ENCODE peak calls at places on chromosomes 2 and 18, in six cellular contexts. One of them, this sample, is unnamed.

GRCh38 chr2:42969231-42970150 is 177.1 kb upstream of the HAAO start:
- DNase-seq in gastrocnemius medialis: no peak
- DNase-seq in body of pancreas: no peak
- DNase-seq in Peyer's patch: no peak
- DNase-seq in ovary: peak; percentile 36
- DNase-seq in IMR-90: peak; percentile 92
- DNase-seq in this sample: peak; percentile 85

GRCh38 chr2:239064891-239065290 is 217.0 kb downstream of the TWIST2 start:
- DNase-seq in gastrocnemius medialis: no peak
- DNase-seq in body of pancreas: no peak
- DNase-seq in Peyer's patch: no peak
- DNase-seq in ovary: no peak
- DNase-seq in IMR-90: no peak
- DNase-seq in this sample: no peak

GRCh38 chr18:61502472-61502871 is 169.2 kb downstream of the CDH20 start:
- DNase-seq in gastrocnemius medialis: no peak
- DNase-seq in body of pancreas: peak; percentile 21
- DNase-seq in Peyer's patch: no peak
- DNase-seq in ovary: peak; percentile 16
- DNase-seq in IMR-90: peak; percentile 61
- DNase-seq in this sample: peak; percentile 15

GRCh38 chr2:182379235-182379634 is 47.6 kb downstream of the PDE1A start:
- DNase-seq in gastrocnemius medialis: no peak
- DNase-seq in body of pancreas: no peak
- DNase-seq in Peyer's patch: no peak
- DNase-seq in ovary: no peak
- DNase-seq in IMR-90: peak; percentile 67
- DNase-seq in this sample: no peak

GRCh38 chr18:57630759-57631660 is 9.4 kb upstream of the NARS1 start:
- DNase-seq in gastrocnemius medialis: no peak
- DNase-seq in body of pancreas: no peak
- DNase-seq in Peyer's patch: no peak
- DNase-seq in ovary: no peak
- DNase-seq in IMR-90: no peak
- DNase-seq in this sample: no peak

GRCh38 chr2:107808986-107809385 is 17.7 kb upstream of the RGPD4 start:
- DNase-seq in gastrocnemius medialis: no peak
- DNase-seq in body of pancreas: peak; percentile 17
- DNase-seq in Peyer's patch: no peak
- DNase-seq in ovary: no peak
- DNase-seq in IMR-90: no peak
- DNase-seq in this sample: no peak

GRCh38 chr2:54560146-54560881 is 104.2 kb downstream of the SPTBN1 start:
- DNase-seq in gastrocnemius medialis: no peak
- DNase-seq in body of pancreas: peak; percentile 47
- DNase-seq in Peyer's patch: no peak
- DNase-seq in ovary: peak; percentile 50
- DNase-seq in IMR-90: peak; percentile 59
- DNase-seq in this sample: peak; percentile 62

GRCh38 chr2:200382883-200383282 is 76.4 kb downstream of the SPATS2L start:
- DNase-seq in gastrocnemius medialis: no peak
- DNase-seq in body of pancreas: no peak
- DNase-seq in Peyer's patch: no peak
- DNase-seq in ovary: no peak
- DNase-seq in IMR-90: no peak
- DNase-seq in this sample: no peak

GRCh38 chr2:124874226-124874625 is 849.1 kb downstream of the CNTNAP5 start:
- DNase-seq in gastrocnemius medialis: no peak
- DNase-seq in body of pancreas: no peak
- DNase-seq in Peyer's patch: no peak
- DNase-seq in ovary: no peak
- DNase-seq in IMR-90: peak; percentile 3
- DNase-seq in this sample: no peak

GRCh38 chr2:53104263-53104662 is 663.3 kb upstream of the CHAC2 start:
- DNase-seq in gastrocnemius medialis: no peak
- DNase-seq in body of pancreas: no peak
- DNase-seq in Peyer's patch: no peak
- DNase-seq in ovary: no peak
- DNase-seq in IMR-90: peak; percentile 73
- DNase-seq in this sample: peak; percentile 18

GRCh38 chr2:190407246-190407661 is 901 bp upstream of the MFSD6 start:
- DNase-seq in gastrocnemius medialis: no peak
- DNase-seq in body of pancreas: no peak
- DNase-seq in Peyer's patch: no peak
- DNase-seq in ovary: no peak
- DNase-seq in IMR-90: no peak
- DNase-seq in this sample: no peak

GRCh38 chr2:152925540-152926448 is 207.4 kb downstream of the ARL6IP6 start:
- DNase-seq in gastrocnemius medialis: no peak
- DNase-seq in body of pancreas: peak; percentile 48
- DNase-seq in Peyer's patch: peak; percentile 69
- DNase-seq in ovary: peak; percentile 53
- DNase-seq in IMR-90: no peak
- DNase-seq in this sample: peak; percentile 26

GRCh38 chr18:59690216-59691045 is 6.8 kb downstream of the CCBE1 start:
- DNase-seq in gastrocnemius medialis: no peak
- DNase-seq in body of pancreas: no peak
- DNase-seq in Peyer's patch: no peak
- DNase-seq in ovary: no peak
- DNase-seq in IMR-90: no peak
- DNase-seq in this sample: no peak

GRCh38 chr18:58525928-58526424 is 102.9 kb downstream of the ALPK2 start:
- DNase-seq in gastrocnemius medialis: no peak
- DNase-seq in body of pancreas: no peak
- DNase-seq in Peyer's patch: no peak
- DNase-seq in ovary: no peak
- DNase-seq in IMR-90: no peak
- DNase-seq in this sample: no peak

GRCh38 chr2:37570773-37571570 is 100.5 kb downstream of the CDC42EP3 start:
- DNase-seq in gastrocnemius medialis: no peak
- DNase-seq in body of pancreas: no peak
- DNase-seq in Peyer's patch: no peak
- DNase-seq in ovary: no peak
- DNase-seq in IMR-90: peak; percentile 93
- DNase-seq in this sample: no peak
- TF ChIP-seq POLR2A in gastrocnemius medialis: no peak
- TF ChIP-seq POLR2A in body of pancreas: no peak
- TF ChIP-seq POLR2A in Peyer's patch: no peak
- TF ChIP-seq POLR2A in ovary: no peak
- TF ChIP-seq POLR2A in IMR-90: no peak
- TF ChIP-seq POLR2A in this sample: no peak

DNA sequence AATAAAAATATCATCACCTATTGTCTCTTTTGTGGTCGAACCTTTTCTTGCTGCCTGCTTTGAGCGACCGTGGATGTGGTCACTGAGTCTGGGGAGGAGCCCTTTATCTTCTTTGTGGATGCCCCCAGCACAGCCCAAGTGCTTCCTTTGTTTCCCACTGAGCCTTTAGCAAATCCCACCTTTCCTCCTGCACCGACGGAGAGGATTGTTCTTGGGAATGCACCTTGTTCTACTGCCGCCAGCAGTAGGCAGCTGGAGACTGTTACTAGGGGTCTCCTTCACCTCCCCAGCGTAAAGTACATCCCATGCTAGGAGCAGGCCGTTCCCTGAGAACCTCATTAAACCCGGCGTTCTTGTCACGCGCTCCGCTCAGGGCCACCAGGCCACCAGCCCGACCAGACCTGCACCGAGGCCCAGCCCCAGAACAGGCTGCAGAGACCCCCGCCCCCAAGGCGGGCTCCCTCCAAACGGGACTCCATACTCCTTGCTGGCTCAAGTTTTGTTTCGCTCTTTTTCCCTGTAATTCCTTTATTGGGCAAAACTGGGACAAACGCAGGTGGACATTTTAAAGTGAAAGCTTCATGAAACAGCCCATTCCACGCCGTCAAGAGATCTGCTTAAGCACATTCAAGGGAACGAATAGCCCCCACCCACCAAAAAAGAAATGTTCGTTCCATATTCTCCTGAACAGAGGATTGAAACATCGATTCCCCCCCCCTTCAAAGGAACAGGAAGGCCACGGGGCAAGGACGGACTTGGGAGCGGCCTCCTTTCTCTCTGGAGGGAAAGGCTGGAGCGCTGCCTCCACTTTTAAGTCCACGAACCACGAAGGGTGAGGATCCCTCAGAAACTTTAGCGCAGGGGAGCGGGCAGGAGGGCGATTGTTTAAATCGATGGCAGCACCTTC is 1.1 kb upstream of the MAT2A start:
- DNase-seq in gastrocnemius medialis: peak; percentile 67
- DNase-seq in body of pancreas: peak; percentile 70
- DNase-seq in Peyer's patch: peak; percentile 80
- DNase-seq in ovary: peak; percentile 74
- DNase-seq in IMR-90: no peak
- DNase-seq in this sample: no peak
- TF ChIP-seq POLR2A in gastrocnemius medialis: peak; percentile 82
- TF ChIP-seq POLR2A in body of pancreas: no peak
- TF ChIP-seq POLR2A in Peyer's patch: peak; percentile 12
- TF ChIP-seq POLR2A in ovary: peak; percentile 30
- TF ChIP-seq POLR2A in IMR-90: no peak
- TF ChIP-seq POLR2A in this sample: peak; percentile 18

GRCh38 chr2:121648611-121649401 is 456 bp downstream of the CLASP1 start:
- DNase-seq in gastrocnemius medialis: peak; percentile 43
- DNase-seq in body of pancreas: peak; percentile 52
- DNase-seq in Peyer's patch: peak; percentile 77
- DNase-seq in ovary: no peak
- DNase-seq in IMR-90: peak; percentile 65
- DNase-seq in this sample: peak; percentile 32

GRCh38 chr2:121649402-121649651 is at the start of gene CLASP1:
- DNase-seq in gastrocnemius medialis: peak; percentile 96
- DNase-seq in body of pancreas: peak; percentile 98
- DNase-seq in Peyer's patch: peak; percentile 95
- DNase-seq in ovary: peak; percentile 94
- DNase-seq in IMR-90: peak; percentile 97
- DNase-seq in this sample: peak; percentile 93

GRCh38 chr2:121650554-121650930 is 1.3 kb upstream of the CLASP1 start:
- DNase-seq in gastrocnemius medialis: no peak
- DNase-seq in body of pancreas: no peak
- DNase-seq in Peyer's patch: no peak
- DNase-seq in ovary: no peak
- DNase-seq in IMR-90: peak; percentile 18
- DNase-seq in this sample: no peak

GRCh38 chr2:121648206-121648605 is 1.1 kb downstream of the CLASP1 start:
- DNase-seq in gastrocnemius medialis: no peak
- DNase-seq in body of pancreas: no peak
- DNase-seq in Peyer's patch: no peak
- DNase-seq in ovary: no peak
- DNase-seq in IMR-90: peak; percentile 43
- DNase-seq in this sample: no peak

DNA sequence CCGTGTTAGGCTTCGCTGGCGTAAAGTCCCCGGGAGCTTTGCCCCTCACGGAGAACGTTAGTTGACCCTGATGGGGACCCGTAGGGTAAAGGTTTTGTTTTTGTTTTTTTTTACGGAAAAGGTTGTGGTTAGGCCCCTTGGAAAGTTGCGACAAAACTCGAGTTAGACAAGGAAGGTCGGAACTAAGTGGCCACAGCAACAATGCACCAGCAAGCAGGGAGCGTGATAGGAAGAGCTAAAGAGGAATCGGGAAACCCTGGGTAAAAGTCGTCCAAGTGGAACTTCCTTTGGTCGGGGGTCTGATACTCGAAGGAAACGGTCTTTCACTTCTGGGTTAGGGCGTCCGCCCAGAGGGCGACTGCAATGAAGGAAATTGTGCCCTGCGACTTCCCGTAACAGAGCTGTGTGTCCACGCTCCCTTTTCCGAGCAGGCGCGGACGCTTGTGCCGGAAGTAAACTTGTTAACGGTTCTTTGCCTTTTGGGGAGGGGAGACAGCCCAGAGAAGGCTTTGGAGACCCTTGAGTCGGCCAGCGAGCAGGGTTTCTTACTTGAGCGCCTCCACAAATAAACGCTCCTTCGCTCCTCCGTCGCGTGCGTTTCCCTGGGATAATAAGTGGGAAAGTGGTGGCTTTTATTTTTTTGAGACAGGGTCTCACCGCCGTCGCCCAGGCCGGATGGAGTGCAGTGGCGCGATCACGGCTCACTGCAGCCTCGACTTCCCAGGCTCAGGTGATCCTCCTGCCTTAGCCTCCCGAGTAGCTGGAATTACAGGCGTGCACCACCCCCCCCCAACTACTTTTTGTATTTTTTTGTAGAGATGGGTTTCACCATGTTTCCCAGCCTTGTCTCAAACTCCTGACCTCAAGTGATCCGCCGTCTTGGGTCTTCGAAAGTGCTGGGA is 641 bp upstream of the CLASP1 start:
- DNase-seq in gastrocnemius medialis: peak; percentile 86
- DNase-seq in body of pancreas: peak; percentile 87
- DNase-seq in Peyer's patch: peak; percentile 87
- DNase-seq in ovary: peak; percentile 87
- DNase-seq in IMR-90: peak; percentile 90
- DNase-seq in this sample: peak; percentile 46
- TF ChIP-seq POLR2A in gastrocnemius medialis: no peak
- TF ChIP-seq POLR2A in body of pancreas: peak; percentile 67
- TF ChIP-seq POLR2A in Peyer's patch: peak; percentile 51
- TF ChIP-seq POLR2A in ovary: no peak
- TF ChIP-seq POLR2A in IMR-90: peak; percentile 69
- TF ChIP-seq POLR2A in this sample: peak; percentile 32

DNA sequence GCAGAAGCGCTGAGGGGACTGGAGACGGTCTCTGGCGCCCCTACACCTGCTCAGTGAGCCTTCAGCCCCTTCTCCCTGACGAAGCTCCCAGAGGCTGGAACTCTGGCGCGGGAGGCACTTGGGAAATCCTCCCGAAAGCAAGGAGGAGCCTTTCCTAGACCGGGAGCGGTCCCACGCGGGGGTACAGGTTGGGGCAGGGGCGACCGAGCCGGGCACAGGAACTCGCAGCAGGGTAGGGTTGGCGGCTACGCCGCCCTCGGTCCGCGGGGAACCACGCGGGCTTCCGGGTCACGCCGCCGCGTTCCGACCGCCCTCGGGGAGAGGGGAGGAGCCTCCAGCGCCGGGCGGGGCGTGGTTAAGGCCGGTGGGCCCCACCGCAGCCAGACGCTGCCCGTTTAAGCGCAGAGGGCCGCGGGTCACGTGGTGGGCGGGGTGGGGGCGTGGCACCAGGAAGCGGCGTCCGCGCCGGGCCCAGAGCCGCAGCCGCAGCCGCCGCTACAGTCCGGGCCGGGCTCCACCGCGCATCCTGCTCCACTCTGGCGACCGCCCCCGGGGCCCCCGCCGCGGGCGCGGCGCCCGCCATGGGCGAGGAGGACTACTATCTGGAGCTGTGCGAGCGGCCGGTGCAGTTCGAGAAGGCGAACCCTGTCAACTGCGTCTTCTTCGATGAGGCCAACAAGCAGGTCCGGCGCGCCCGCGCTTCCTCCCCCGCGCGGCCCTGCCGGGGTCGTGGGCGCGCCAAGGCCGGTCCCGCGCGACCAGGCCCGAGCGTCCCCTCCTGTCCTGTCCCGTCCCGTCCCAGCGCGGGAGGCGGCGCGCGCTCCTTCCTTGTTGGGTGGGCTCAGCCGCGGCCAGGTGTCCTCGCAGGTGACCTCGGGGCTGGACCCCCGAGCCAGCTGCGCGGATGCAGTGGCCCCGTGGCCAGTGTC is at the start of gene RMC1:
- DNase-seq in gastrocnemius medialis: peak; percentile 93
- DNase-seq in body of pancreas: peak; percentile 96
- DNase-seq in Peyer's patch: peak; percentile 99
- DNase-seq in ovary: peak; percentile 98
- DNase-seq in IMR-90: peak; percentile 90
- DNase-seq in this sample: peak; percentile 61
- TF ChIP-seq POLR2A in gastrocnemius medialis: peak; percentile 74
- TF ChIP-seq POLR2A in body of pancreas: peak; percentile 93
- TF ChIP-seq POLR2A in Peyer's patch: peak; percentile 88
- TF ChIP-seq POLR2A in ovary: peak; percentile 59
- TF ChIP-seq POLR2A in IMR-90: peak; percentile 84
- TF ChIP-seq POLR2A in this sample: no peak